ENCODE peak calls at places on chromosomes 12 and 14, in six cellular contexts. B is suprapubic skin, T is stomach, P is K562, S is H1, N is sigmoid colon. V is an unnamed sample.

GRCh38 chr12:27802936-27803335 is 22.9 kb upstream of the MANSC4 start:
- DNase-seq in B (no peak), T (no peak), P (no peak), S (no peak), N (no peak), V (no peak)

GRCh38 chr14:74852922-74853530 is 22.9 kb downstream of the PROX2 start:
- DNase-seq in B (no peak), T (no peak), P (no peak), S (no peak), N (no peak), V (no peak)

GRCh38 chr14:50320279-50320678 is 8.2 kb downstream of the DMAC2L start:
- DNase-seq in B (no peak), T (no peak), P (no peak), S (no peak), N (no peak), V (no peak)

GRCh38 chr12:26870491-26871419 is 37.8 kb upstream of the ITPR2 start:
- DNase-seq in B (no peak), T (peak; percentile 77), P (no peak), S (no peak), N (peak; percentile 68), V (no peak)

GRCh38 chr12:69039881-69040280 is 106.9 kb upstream of the CPM start:
- DNase-seq in B (no peak), T (no peak), P (no peak), S (no peak), N (no peak), V (no peak)

GRCh38 chr14:22551597-22551982 is 37.4 kb downstream of the DAD1 start:
- DNase-seq in B (no peak), T (no peak), P (no peak), S (no peak), N (no peak), V (no peak)

GRCh38 chr12:7289743-7290142 is 14.1 kb upstream of the ACSM4 start:
- DNase-seq in B (no peak), T (no peak), P (no peak), S (no peak), N (no peak), V (no peak)

GRCh38 chr12:52006726-52007157 is at the start of gene TAMALIN:
- DNase-seq in B (peak; percentile 87), T (peak; percentile 70), P (peak; percentile 81), S (no peak), N (peak; percentile 90), V (no peak)

GRCh38 chr14:68475802-68476201 is 317.1 kb downstream of the ZFP36L1 start:
- DNase-seq in B (no peak), T (no peak), P (no peak), S (no peak), N (no peak), V (no peak)

GRCh38 chr12:119258149-119258548 is 76.4 kb upstream of the CCDC60 start:
- DNase-seq in B (no peak), T (no peak), P (no peak), S (no peak), N (no peak), V (no peak)

GRCh38 chr12:20040844-20041243 is 327.5 kb upstream of the PDE3A start:
- DNase-seq in B (no peak), T (no peak), P (no peak), S (no peak), N (no peak), V (no peak)

GRCh38 chr14:41604793-41605534 is 1.7 kb upstream of the LRFN5 start:
- DNase-seq in B (no peak), T (no peak), P (no peak), S (no peak), N (peak; percentile 77), V (no peak)
- TF ChIP-seq POLR2AphosphoS5 in B (no peak), T (no peak), P (no peak), S (no peak), N (peak; percentile 42), V (peak; percentile 22)

DNA sequence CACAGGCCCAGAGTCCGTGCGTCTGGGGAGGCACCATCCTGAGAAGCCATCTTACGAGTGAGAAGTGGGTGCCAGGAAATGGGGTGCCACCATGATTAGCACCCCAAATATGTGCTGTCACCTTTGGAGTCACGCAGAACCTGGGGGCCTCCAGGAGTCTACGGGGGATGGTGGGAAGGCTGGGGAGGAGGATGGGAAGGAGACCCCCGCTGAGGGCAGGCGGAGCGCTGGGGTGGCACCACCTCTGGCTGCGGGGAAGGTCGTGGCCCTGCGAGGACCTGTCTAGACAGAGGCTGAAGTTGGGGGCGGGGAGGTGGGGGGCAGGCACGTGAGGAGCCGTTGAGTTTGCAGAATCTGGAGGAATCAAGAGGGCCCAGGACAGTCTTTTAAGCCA is 42.6 kb upstream of the FBRSL1 start:
- DNase-seq in B (no peak), T (no peak), P (no peak), S (no peak), N (no peak), V (no peak)
- H3K27me3 ChIP-seq in B (peaks cover 29% of the 10 kb centered on the region), T (no peaks in the 10 kb centered on the region), P (peaks cover 31% of the 10 kb centered on the region), S (peaks cover 5% of the 10 kb centered on the region), N (peaks cover 21% of the 10 kb centered on the region), V (peaks cover 52% of the 10 kb centered on the region)

DNA sequence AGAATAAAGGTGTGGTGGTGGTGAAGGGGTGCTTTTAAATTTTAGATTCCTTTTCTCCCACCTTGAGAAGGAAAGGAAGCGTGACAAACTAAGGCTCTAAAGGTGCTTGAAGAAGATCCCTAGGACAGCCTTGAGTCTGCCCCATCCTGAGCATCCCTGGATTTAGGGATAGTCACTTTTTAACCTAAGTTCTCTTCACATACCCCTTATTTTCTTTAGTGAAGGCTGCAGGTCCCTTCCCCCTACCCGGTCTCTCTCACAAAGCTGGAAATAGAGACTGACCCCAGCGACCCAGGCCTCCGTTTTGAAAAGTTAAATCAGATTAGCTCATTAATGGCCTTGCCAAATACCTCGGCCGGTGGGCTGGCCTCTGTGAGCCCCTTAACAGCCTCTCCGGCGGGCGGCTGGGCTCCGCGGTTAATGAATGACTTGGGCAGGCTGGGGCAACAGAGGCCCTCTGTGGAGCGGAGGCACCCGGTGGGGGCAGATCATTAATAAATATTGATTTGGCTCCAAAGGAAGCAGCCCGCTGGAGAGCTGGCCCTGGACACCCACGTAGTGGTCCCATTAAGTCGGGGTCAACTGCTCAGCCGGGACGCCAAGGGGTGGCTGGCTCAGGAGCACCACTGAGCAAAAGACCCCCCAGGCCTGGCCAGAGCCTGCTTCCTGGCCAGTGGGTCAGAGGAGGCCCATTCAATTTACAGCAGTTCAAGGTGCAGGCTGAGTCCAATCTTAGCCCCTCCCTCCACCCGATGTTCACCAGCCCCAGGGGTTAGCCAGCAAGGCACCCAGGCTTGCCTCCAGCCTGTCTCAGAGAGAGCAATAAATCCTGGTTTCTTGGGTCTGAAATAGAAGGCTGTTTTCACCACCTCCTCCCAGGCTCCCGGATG is 31.8 kb downstream of the PAH start:
- DNase-seq in B (no peak), T (no peak), P (no peak), S (no peak), N (no peak), V (no peak)
- TF ChIP-seq EP300 in B (no peak), T (no peak), P (no peak), S (no peak), N (no peak), V (no peak)

DNA sequence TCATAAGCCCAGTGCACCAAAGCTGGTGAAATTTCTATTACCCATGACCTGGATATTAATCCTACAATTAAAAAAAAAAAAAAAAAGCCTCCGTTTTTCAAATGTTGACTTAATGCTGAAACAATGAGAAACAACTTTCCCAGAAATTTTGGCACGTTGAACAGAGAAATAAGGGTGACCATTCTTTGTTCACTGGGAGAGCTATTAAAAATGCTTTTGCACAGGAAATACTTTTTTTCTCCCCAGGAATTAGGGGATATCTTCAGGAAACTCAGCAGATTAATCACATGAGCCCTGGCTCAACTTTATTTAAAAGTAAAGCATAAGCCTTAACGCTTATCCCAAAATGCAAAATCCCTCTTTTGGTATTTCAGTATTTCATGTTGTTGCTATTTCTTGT is 54.8 kb upstream of the FLRT2 start:
- DNase-seq in B (no peak), T (no peak), P (no peak), S (no peak), N (no peak), V (no peak)
- TF ChIP-seq POLR2AphosphoS5 in B (no peak), T (no peak), P (no peak), S (no peak), N (no peak), V (no peak)